ENCODE peak calls at places on chromosomes 12 and 14, in seven cellular contexts. One of them, this sample, is unnamed.

GRCh38 chr12:127308148-127308547 is 958.8 kb upstream of the TMEM132C start:
- DNase-seq in body of pancreas: no peak
- DNase-seq in lower leg skin: peak
- DNase-seq in GM12864: no peak
- DNase-seq in H1: no peak
- DNase-seq in GM13977: no peak
- DNase-seq in IMR-90: no peak
- DNase-seq in this sample: no peak

GRCh38 chr12:24903305-24904088 is 45.4 kb downstream of the BCAT1 start:
- DNase-seq in body of pancreas: no peak
- DNase-seq in lower leg skin: no peak
- DNase-seq in GM12864: no peak
- DNase-seq in H1: no peak
- DNase-seq in GM13977: no peak
- DNase-seq in IMR-90: no peak
- DNase-seq in this sample: no peak

GRCh38 chr14:99042376-99043257 is 229.4 kb downstream of the BCL11B start:
- DNase-seq in body of pancreas: no peak
- DNase-seq in lower leg skin: peak
- DNase-seq in GM12864: no peak
- DNase-seq in H1: no peak
- DNase-seq in GM13977: no peak
- DNase-seq in IMR-90: no peak
- DNase-seq in this sample: no peak

GRCh38 chr12:19299765-19300164 is 139.5 kb upstream of the AEBP2 start:
- DNase-seq in body of pancreas: no peak
- DNase-seq in lower leg skin: no peak
- DNase-seq in GM12864: no peak
- DNase-seq in H1: no peak
- DNase-seq in GM13977: no peak
- DNase-seq in IMR-90: peak
- DNase-seq in this sample: peak

GRCh38 chr14:103550451-103551337 is 11.8 kb downstream of the BAG5 start:
- DNase-seq in body of pancreas: no peak
- DNase-seq in lower leg skin: peak
- DNase-seq in GM12864: no peak
- DNase-seq in H1: no peak
- DNase-seq in GM13977: no peak
- DNase-seq in IMR-90: no peak
- DNase-seq in this sample: no peak

GRCh38 chr12:59173696-59174095 is 253.4 kb upstream of the LRIG3 start:
- DNase-seq in body of pancreas: no peak
- DNase-seq in lower leg skin: no peak
- DNase-seq in GM12864: no peak
- DNase-seq in H1: no peak
- DNase-seq in GM13977: no peak
- DNase-seq in IMR-90: peak
- DNase-seq in this sample: no peak

GRCh38 chr12:11991604-11992003 is 79.1 kb upstream of the BCL2L14 start:
- DNase-seq in body of pancreas: no peak
- DNase-seq in lower leg skin: no peak
- DNase-seq in GM12864: no peak
- DNase-seq in H1: no peak
- DNase-seq in GM13977: no peak
- DNase-seq in IMR-90: no peak
- DNase-seq in this sample: no peak

GRCh38 chr12:104733717-104734175 is 224.3 kb downstream of the SLC41A2 start:
- DNase-seq in body of pancreas: no peak
- DNase-seq in lower leg skin: no peak
- DNase-seq in GM12864: no peak
- DNase-seq in H1: no peak
- DNase-seq in GM13977: peak
- DNase-seq in IMR-90: no peak
- DNase-seq in this sample: peak

GRCh38 chr12:120825337-120825736 is 78.8 kb downstream of the SPPL3 start:
- DNase-seq in body of pancreas: no peak
- DNase-seq in lower leg skin: no peak
- DNase-seq in GM12864: no peak
- DNase-seq in H1: no peak
- DNase-seq in GM13977: no peak
- DNase-seq in IMR-90: no peak
- DNase-seq in this sample: no peak

GRCh38 chr14:83217492-83217891 is 1683.8 kb upstream of the SEL1L start:
- DNase-seq in body of pancreas: no peak
- DNase-seq in lower leg skin: peak
- DNase-seq in GM12864: no peak
- DNase-seq in H1: no peak
- DNase-seq in GM13977: no peak
- DNase-seq in IMR-90: peak
- DNase-seq in this sample: no peak

GRCh38 chr12:49515266-49515665 is 23.6 kb upstream of the KCNH3 start:
- DNase-seq in body of pancreas: no peak
- DNase-seq in lower leg skin: no peak
- DNase-seq in GM12864: no peak
- DNase-seq in H1: no peak
- DNase-seq in GM13977: no peak
- DNase-seq in IMR-90: peak
- DNase-seq in this sample: peak

GRCh38 chr12:76698316-76698715 is 65.6 kb upstream of the ZDHHC17 start:
- DNase-seq in body of pancreas: no peak
- DNase-seq in lower leg skin: no peak
- DNase-seq in GM12864: no peak
- DNase-seq in H1: no peak
- DNase-seq in GM13977: no peak
- DNase-seq in IMR-90: peak
- DNase-seq in this sample: no peak

GRCh38 chr12:6471992-6472366 is 1.5 kb upstream of the VAMP1 start:
- DNase-seq in body of pancreas: no peak
- DNase-seq in lower leg skin: no peak
- DNase-seq in GM12864: no peak
- DNase-seq in H1: no peak
- DNase-seq in GM13977: no peak
- DNase-seq in IMR-90: no peak
- DNase-seq in this sample: no peak

GRCh38 chr12:80778005-80778541 is 61.4 kb downstream of the MYF5 start:
- DNase-seq in body of pancreas: peak
- DNase-seq in lower leg skin: no peak
- DNase-seq in GM12864: peak
- DNase-seq in H1: no peak
- DNase-seq in GM13977: peak
- DNase-seq in IMR-90: peak
- DNase-seq in this sample: peak

GRCh38 chr12:4270670-4271432 is 2.7 kb upstream of the CCND2 start:
- DNase-seq in body of pancreas: peak
- DNase-seq in lower leg skin: peak
- DNase-seq in GM12864: no peak
- DNase-seq in H1: no peak
- DNase-seq in GM13977: peak
- DNase-seq in IMR-90: no peak
- DNase-seq in this sample: no peak

GRCh38 chr12:25495336-25496097 is 57.6 kb downstream of the LMNTD1 start:
- DNase-seq in body of pancreas: no peak
- DNase-seq in lower leg skin: no peak
- DNase-seq in GM12864: no peak
- DNase-seq in H1: no peak
- DNase-seq in GM13977: no peak
- DNase-seq in IMR-90: peak
- DNase-seq in this sample: peak

GRCh38 chr12:115440438-115440837 is 756.5 kb upstream of the TBX3 start:
- DNase-seq in body of pancreas: no peak
- DNase-seq in lower leg skin: no peak
- DNase-seq in GM12864: no peak
- DNase-seq in H1: no peak
- DNase-seq in GM13977: no peak
- DNase-seq in IMR-90: peak
- DNase-seq in this sample: no peak

GRCh38 chr12:30980886-30981662 is 54.5 kb downstream of the TSPAN11 start:
- DNase-seq in body of pancreas: no peak
- DNase-seq in lower leg skin: no peak
- DNase-seq in GM12864: no peak
- DNase-seq in H1: no peak
- DNase-seq in GM13977: no peak
- DNase-seq in IMR-90: no peak
- DNase-seq in this sample: no peak

GRCh38 chr12:47102845-47103666 is 23.3 kb upstream of the AMIGO2 start:
- DNase-seq in body of pancreas: peak
- DNase-seq in lower leg skin: no peak
- DNase-seq in GM12864: no peak
- DNase-seq in H1: no peak
- DNase-seq in GM13977: no peak
- DNase-seq in IMR-90: peak
- DNase-seq in this sample: no peak

GRCh38 chr12:70040141-70040540 is 203.1 kb upstream of the CNOT2 start:
- DNase-seq in body of pancreas: no peak
- DNase-seq in lower leg skin: no peak
- DNase-seq in GM12864: no peak
- DNase-seq in H1: no peak
- DNase-seq in GM13977: no peak
- DNase-seq in IMR-90: peak
- DNase-seq in this sample: no peak

GRCh38 chr14:82500222-82500621 is 966.6 kb upstream of the SEL1L start:
- DNase-seq in body of pancreas: no peak
- DNase-seq in lower leg skin: no peak
- DNase-seq in GM12864: no peak
- DNase-seq in H1: no peak
- DNase-seq in GM13977: no peak
- DNase-seq in IMR-90: no peak
- DNase-seq in this sample: no peak

GRCh38 chr12:69476276-69477017 is 6.3 kb downstream of the FRS2 start:
- DNase-seq in body of pancreas: no peak
- DNase-seq in lower leg skin: no peak
- DNase-seq in GM12864: no peak
- DNase-seq in H1: no peak
- DNase-seq in GM13977: no peak
- DNase-seq in IMR-90: no peak
- DNase-seq in this sample: no peak

GRCh38 chr14:89303452-89304435 is 113.3 kb downstream of the FOXN3 start:
- DNase-seq in body of pancreas: peak
- DNase-seq in lower leg skin: no peak
- DNase-seq in GM12864: peak
- DNase-seq in H1: no peak
- DNase-seq in GM13977: peak
- DNase-seq in IMR-90: peak
- DNase-seq in this sample: no peak

GRCh38 chr14:71521238-71521637 is 411.0 kb upstream of the RGS6 start:
- DNase-seq in body of pancreas: peak
- DNase-seq in lower leg skin: no peak
- DNase-seq in GM12864: no peak
- DNase-seq in H1: no peak
- DNase-seq in GM13977: no peak
- DNase-seq in IMR-90: no peak
- DNase-seq in this sample: no peak

GRCh38 chr14:91569301-91569700 is 59.2 kb upstream of the PPP4R3A start:
- DNase-seq in body of pancreas: no peak
- DNase-seq in lower leg skin: no peak
- DNase-seq in GM12864: no peak
- DNase-seq in H1: no peak
- DNase-seq in GM13977: no peak
- DNase-seq in IMR-90: no peak
- DNase-seq in this sample: no peak
- TF ChIP-seq CTCF in body of pancreas: no peak
- TF ChIP-seq CTCF in lower leg skin: no peak
- TF ChIP-seq CTCF in GM12864: no peak
- TF ChIP-seq CTCF in H1: no peak
- TF ChIP-seq CTCF in GM13977: no peak
- TF ChIP-seq CTCF in IMR-90: no peak
- TF ChIP-seq CTCF in this sample: no peak

DNA sequence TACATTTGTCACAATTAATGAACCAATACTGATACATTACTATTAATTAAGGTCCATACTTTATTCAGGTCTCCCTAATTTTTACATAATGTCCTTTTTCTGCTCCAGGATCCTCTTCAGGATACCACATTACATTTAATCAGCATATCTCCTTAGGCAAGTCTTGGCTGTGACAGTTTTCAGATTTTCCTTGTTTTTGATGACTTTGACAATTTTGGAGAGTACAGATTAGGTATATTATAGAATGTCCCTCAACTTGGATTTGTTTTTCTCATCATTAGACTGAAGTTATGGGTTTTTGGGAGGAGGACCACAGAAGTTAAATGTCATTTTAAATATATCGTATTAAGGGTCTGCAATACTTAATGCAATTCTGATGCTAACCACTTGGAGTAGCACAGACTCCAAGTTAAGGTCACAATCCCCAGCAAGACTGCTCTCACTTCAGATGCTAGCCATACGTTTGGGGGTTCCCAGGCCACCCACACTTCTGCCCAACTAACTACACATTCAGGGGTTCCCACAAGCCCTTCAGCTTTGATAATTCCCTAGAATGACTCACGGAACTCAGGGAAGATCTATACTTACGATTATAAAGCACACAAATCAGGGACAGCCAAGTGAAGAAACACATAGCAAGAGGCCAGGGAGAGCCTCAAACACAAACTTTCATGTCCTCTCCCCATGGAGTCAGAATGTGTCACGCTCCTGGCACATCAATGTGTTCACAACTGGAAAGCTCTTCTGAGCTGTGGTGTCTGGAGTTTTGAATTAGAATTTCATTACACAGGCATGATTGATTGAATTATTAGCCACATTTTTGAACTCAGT is 17.0 kb upstream of the NUBPL start:
- DNase-seq in body of pancreas: no peak
- DNase-seq in lower leg skin: no peak
- DNase-seq in GM12864: no peak
- DNase-seq in H1: no peak
- DNase-seq in GM13977: no peak
- DNase-seq in IMR-90: peak
- DNase-seq in this sample: no peak
- TF ChIP-seq CTCF in body of pancreas: no peak
- TF ChIP-seq CTCF in lower leg skin: no peak
- TF ChIP-seq CTCF in GM12864: peak
- TF ChIP-seq CTCF in H1: peak
- TF ChIP-seq CTCF in GM13977: peak
- TF ChIP-seq CTCF in IMR-90: peak
- TF ChIP-seq CTCF in this sample: peak

GRCh38 chr12:94145231-94145979 is 3.0 kb upstream of the PLXNC1 start:
- DNase-seq in body of pancreas: no peak
- DNase-seq in lower leg skin: no peak
- DNase-seq in GM12864: no peak
- DNase-seq in H1: no peak
- DNase-seq in GM13977: peak
- DNase-seq in IMR-90: peak
- DNase-seq in this sample: no peak
- TF ChIP-seq CTCF in body of pancreas: no peak
- TF ChIP-seq CTCF in lower leg skin: no peak
- TF ChIP-seq CTCF in GM12864: peak
- TF ChIP-seq CTCF in H1: no peak
- TF ChIP-seq CTCF in GM13977: peak
- TF ChIP-seq CTCF in IMR-90: peak
- TF ChIP-seq CTCF in this sample: no peak

DNA sequence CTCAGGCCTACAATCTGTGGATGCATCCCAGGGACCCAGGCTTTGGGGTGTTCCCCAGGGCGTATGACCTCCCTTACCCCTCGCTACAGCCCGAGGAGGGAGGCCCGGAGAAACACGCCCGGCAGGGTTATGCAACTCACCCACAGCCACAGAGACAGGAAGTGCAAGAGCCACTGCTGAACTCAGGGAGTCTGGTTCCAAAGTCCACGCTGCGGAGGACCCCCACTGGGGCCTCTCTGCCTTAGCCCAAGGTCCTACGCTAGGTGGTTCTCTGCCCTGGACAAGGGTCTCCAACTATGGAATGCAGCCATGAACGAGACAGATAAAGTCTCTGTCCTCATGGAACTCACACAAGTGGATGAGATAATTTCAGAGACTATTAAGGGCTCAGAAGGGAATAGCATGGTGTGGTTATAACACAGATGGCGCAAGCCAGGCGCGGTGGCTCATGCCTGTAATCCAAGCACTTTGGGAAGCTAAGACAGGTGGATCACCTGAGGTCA is 11.3 kb downstream of the SCARB1 start:
- DNase-seq in body of pancreas: peak
- DNase-seq in lower leg skin: no peak
- DNase-seq in GM12864: no peak
- DNase-seq in H1: no peak
- DNase-seq in GM13977: no peak
- DNase-seq in IMR-90: no peak
- DNase-seq in this sample: peak
- TF ChIP-seq CTCF in body of pancreas: no peak
- TF ChIP-seq CTCF in lower leg skin: peak
- TF ChIP-seq CTCF in GM12864: no peak
- TF ChIP-seq CTCF in H1: no peak
- TF ChIP-seq CTCF in GM13977: no peak
- TF ChIP-seq CTCF in IMR-90: no peak
- TF ChIP-seq CTCF in this sample: no peak